ENCODE peak calls at places on chromosomes 11 and 22, in ten cellular contexts. W is MCF 10A, A is suprapubic skin, O is pancreas, Q is MM.1S, B is NCI-H526, D is AG08395, V is NCI-H1436 treated with DMSO at 0.1 percent for 48 hours, K is left ventricle myocardium superior, E is neural progenitor cell. F is an unnamed sample.

GRCh38 chr22:49959782-49960158 is 802 bp upstream of the PIM3 start:
- DNase-seq in W (peak), A (peak), O (peak), Q (no peak), B (no peak), D (no peak), V (no peak), K (no peak), E (no peak), F (peak)

GRCh38 chr11:86251285-86251830 is 6.8 kb downstream of the EED start:
- DNase-seq in W (no peak), A (no peak), O (no peak), Q (peak), B (no peak), D (no peak), V (no peak), K (no peak), E (no peak), F (no peak)

GRCh38 chr11:45288395-45288794 is 2.3 kb upstream of the SYT13 start:
- DNase-seq in W (no peak), A (no peak), O (no peak), Q (no peak), B (no peak), D (no peak), V (peak), K (no peak), E (no peak), F (no peak)

GRCh38 chr11:12088047-12088481 is 22.3 kb upstream of the MICAL2 start:
- DNase-seq in W (peak), A (peak), O (no peak), Q (no peak), B (no peak), D (peak), V (no peak), K (peak), E (no peak), F (peak)

GRCh38 chr11:26608507-26609146 is 36.6 kb upstream of the MUC15 start:
- DNase-seq in W (no peak), A (no peak), O (no peak), Q (no peak), B (no peak), D (no peak), V (no peak), K (no peak), E (peak), F (no peak)

GRCh38 chr22:44758354-44758969 is 6.1 kb downstream of the ARHGAP8 start:
- DNase-seq in W (peak), A (no peak), O (no peak), Q (no peak), B (no peak), D (peak), V (no peak), K (no peak), E (no peak), F (peak)

GRCh38 chr11:565921-566509 is 5.2 kb downstream of the RASSF7 start:
- DNase-seq in W (no peak), A (no peak), O (peak), Q (peak), B (no peak), D (no peak), V (no peak), K (peak), E (no peak), F (no peak)

GRCh38 chr22:38108561-38109319 is 1.7 kb downstream of the BAIAP2L2 start:
- DNase-seq in W (no peak), A (no peak), O (no peak), Q (no peak), B (no peak), D (no peak), V (no peak), K (no peak), E (no peak), F (no peak)

GRCh38 chr22:49972163-49973017 is 11.8 kb downstream of the PIM3 start:
- DNase-seq in W (no peak), A (peak), O (peak), Q (peak), B (no peak), D (no peak), V (no peak), K (peak), E (no peak), F (no peak)

GRCh38 chr22:38228873-38229740 is 27.3 kb downstream of the MAFF start:
- DNase-seq in W (peak), A (peak), O (no peak), Q (no peak), B (no peak), D (peak), V (no peak), K (peak), E (no peak), F (peak)

GRCh38 chr11:45593992-45594391 is 71.4 kb downstream of the CHST1 start:
- DNase-seq in W (peak), A (no peak), O (no peak), Q (peak), B (no peak), D (no peak), V (no peak), K (no peak), E (no peak), F (no peak)

GRCh38 chr11:23423119-23423518 is 562.8 kb upstream of the CCDC179 start:
- DNase-seq in W (no peak), A (no peak), O (no peak), Q (no peak), B (no peak), D (peak), V (no peak), K (no peak), E (no peak), F (no peak)

GRCh38 chr22:30926706-30927105 is 41.9 kb downstream of the MORC2 start:
- DNase-seq in W (no peak), A (no peak), O (no peak), Q (no peak), B (no peak), D (no peak), V (no peak), K (no peak), E (no peak), F (no peak)

GRCh38 chr11:1259561-1259960 is 36.7 kb downstream of the MUC5B start:
- DNase-seq in W (no peak), A (no peak), O (no peak), Q (no peak), B (no peak), D (no peak), V (no peak), K (no peak), E (no peak), F (no peak)

GRCh38 chr11:113952588-113952987 is 22.3 kb upstream of the HTR3A start:
- DNase-seq in W (no peak), A (no peak), O (no peak), Q (no peak), B (no peak), D (no peak), V (no peak), K (peak), E (no peak), F (no peak)

GRCh38 chr11:288328-289144 is at the start of gene PGGHG:
- DNase-seq in W (peak), A (peak), O (peak), Q (peak), B (no peak), D (peak), V (no peak), K (peak), E (peak), F (peak)

GRCh38 chr11:13786688-13787087 is 118.2 kb downstream of the FAR1 start:
- DNase-seq in W (no peak), A (no peak), O (no peak), Q (no peak), B (no peak), D (no peak), V (no peak), K (no peak), E (no peak), F (no peak)

GRCh38 chr22:28801845-28802594 is 1.7 kb upstream of the XBP1 start:
- DNase-seq in W (no peak), A (no peak), O (peak), Q (peak), B (no peak), D (no peak), V (no peak), K (no peak), E (no peak), F (no peak)

GRCh38 chr11:112106070-112106469 is 19.4 kb downstream of the SDHD start:
- DNase-seq in W (no peak), A (no peak), O (no peak), Q (no peak), B (no peak), D (no peak), V (no peak), K (no peak), E (no peak), F (peak)

F was measured in epithelial cell of esophagus.